ENCODE peak calls at places on chromosomes 11 and 22, in six cellular contexts. E is AG04449, T is neural progenitor cell, L is tibial nerve, P is foreskin fibroblast, J is BJ. O is an unnamed sample.

GRCh38 chr22:47854680-47855079 is 1092.2 kb downstream of the TBC1D22A start:
- DNase-seq in E (no peak), T (no peak), L (no peak), P (no peak), J (no peak), O (no peak)

GRCh38 chr11:27697679-27698275 is 2.5 kb downstream of the BDNF start:
- DNase-seq in E (no peak), T (no peak), L (no peak), P (no peak), J (no peak), O (no peak)

GRCh38 chr11:14232652-14233051 is 126.3 kb downstream of the RRAS2 start:
- DNase-seq in E (no peak), T (peak; percentile 39), L (no peak), P (no peak), J (no peak), O (no peak)

GRCh38 chr22:37951305-37951704 is 2.1 kb downstream of the C22orf23 start:
- DNase-seq in E (no peak), T (peak; percentile 63), L (no peak), P (peak; percentile 51), J (no peak), O (no peak)

GRCh38 chr11:119509969-119510401 is 87.0 kb upstream of the THY1 start:
- DNase-seq in E (peak; percentile 54), T (no peak), L (no peak), P (peak; percentile 89), J (peak; percentile 46), O (peak; percentile 46)

GRCh38 chr11:43937434-43938411 is 4.7 kb upstream of the C11orf96 start:
- DNase-seq in E (peak; percentile 59), T (no peak), L (no peak), P (peak; percentile 81), J (no peak), O (peak; percentile 39)

GRCh38 chr11:96481204-96481603 is 91.4 kb downstream of the JRKL start:
- DNase-seq in E (no peak), T (no peak), L (no peak), P (no peak), J (no peak), O (no peak)

GRCh38 chr22:49400866-49401598 is 426.6 kb downstream of the BRD1 start:
- DNase-seq in E (no peak), T (no peak), L (no peak), P (no peak), J (no peak), O (no peak)

GRCh38 chr11:70034740-70035365 is 43.3 kb upstream of the ANO1 start:
- DNase-seq in E (no peak), T (no peak), L (no peak), P (no peak), J (no peak), O (no peak)

GRCh38 chr11:14259186-14259784 is 99.7 kb downstream of the RRAS2 start:
- DNase-seq in E (no peak), T (no peak), L (no peak), P (no peak), J (no peak), O (no peak)

GRCh38 chr11:59668188-59668949 is 468 bp downstream of the PATL1 start:
- DNase-seq in E (no peak), T (peak; percentile 94), L (peak; percentile 38), P (peak; percentile 63), J (no peak), O (no peak)

GRCh38 chr11:123197711-123198110 is 2.7 kb upstream of the CLMP start:
- DNase-seq in E (no peak), T (no peak), L (no peak), P (peak; percentile 95), J (peak; percentile 87), O (no peak)

GRCh38 chr11:123251656-123252344 is 56.8 kb upstream of the CLMP start:
- DNase-seq in E (no peak), T (no peak), L (peak; percentile 46), P (peak; percentile 84), J (no peak), O (no peak)

GRCh38 chr11:58788355-58789023 is 56.0 kb downstream of the GLYATL2 start:
- DNase-seq in E (no peak), T (peak; percentile 57), L (no peak), P (peak; percentile 54), J (no peak), O (peak; percentile 75)

GRCh38 chr22:27173530-27173929 is 516.1 kb downstream of the MIAT start:
- DNase-seq in E (no peak), T (no peak), L (no peak), P (no peak), J (no peak), O (no peak)

GRCh38 chr11:554824-555499 is 5.6 kb downstream of the LMNTD2 start:
- DNase-seq in E (no peak), T (peak; percentile 95), L (no peak), P (peak; percentile 71), J (no peak), O (no peak)

GRCh38 chr11:71581826-71582225 is 849 bp downstream of the KRTAP5-11 start:
- DNase-seq in E (no peak), T (no peak), L (no peak), P (no peak), J (no peak), O (no peak)

GRCh38 chr11:126991596-126991995 is 9.0 kb downstream of the KIRREL3 start:
- DNase-seq in E (no peak), T (no peak), L (no peak), P (peak; percentile 50), J (no peak), O (peak; percentile 52)

GRCh38 chr11:45169310-45170072 is 23.1 kb downstream of the PRDM11 start:
- DNase-seq in E (no peak), T (no peak), L (no peak), P (no peak), J (no peak), O (peak; percentile 18)

GRCh38 chr11:9015677-9016076 is 11.9 kb upstream of the NRIP3 start:
- DNase-seq in E (peak; percentile 5), T (peak; percentile 89), L (peak; percentile 61), P (peak; percentile 82), J (no peak), O (peak; percentile 46)

GRCh38 chr11:40252236-40252635 is 1207.2 kb downstream of the LRRC4C start:
- DNase-seq in E (no peak), T (no peak), L (no peak), P (no peak), J (no peak), O (no peak)

GRCh38 chr11:114026355-114026754 is 33.2 kb upstream of the ZBTB16 start:
- DNase-seq in E (no peak), T (peak; percentile 66), L (no peak), P (no peak), J (no peak), O (no peak)
- TF ChIP-seq CTCF in E (no peak), T (peak; percentile 48), L (no peak), P (no peak), J (no peak), O (peak; percentile 47)

DNA sequence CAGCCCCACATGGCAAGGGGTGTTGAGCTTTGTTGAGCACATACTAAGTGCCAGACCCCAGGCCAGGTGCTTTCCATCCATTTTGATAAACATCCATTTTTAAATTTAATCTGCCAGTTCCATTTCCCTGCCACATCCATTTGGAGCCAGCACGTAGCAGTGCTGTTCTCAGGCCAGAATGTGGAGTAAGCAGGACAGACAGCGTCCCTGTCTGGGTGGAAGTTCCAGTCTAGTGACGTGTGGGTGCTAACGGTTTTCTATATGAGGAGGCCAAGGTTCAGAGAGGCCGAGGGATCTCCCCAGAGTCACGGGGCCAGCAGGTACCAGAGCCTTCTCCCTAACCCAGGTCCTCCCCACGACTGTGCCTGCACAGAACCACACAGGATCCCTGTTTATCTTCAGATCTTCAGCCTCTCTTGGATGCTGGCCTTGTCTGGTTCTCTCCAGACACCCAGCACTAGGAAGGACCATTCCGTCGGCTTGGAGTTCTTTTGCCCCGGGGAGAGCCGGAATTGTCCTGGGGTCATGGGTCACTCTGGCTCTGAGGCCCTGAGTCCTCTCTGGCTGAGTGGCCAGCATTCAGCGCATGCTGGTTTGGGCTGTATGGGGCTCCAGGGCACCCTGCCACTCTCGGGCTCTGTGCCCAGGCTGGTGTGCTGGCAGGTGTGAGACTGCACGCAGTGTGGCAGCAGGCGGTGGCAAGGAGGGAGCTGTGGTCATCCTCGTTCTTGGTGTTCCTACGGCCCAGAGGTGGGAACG is 63.6 kb upstream of the PPARA start:
- DNase-seq in E (no peak), T (no peak), L (no peak), P (peak; percentile 76), J (no peak), O (no peak)
- H3K4me3 ChIP-seq in E (no peak overlapping the region), T (no peak overlapping the region), L (peak overlapping the region; percentile 32), P (peak overlapping the region; percentile 68), J (peak overlapping the region; percentile 26), O (peak overlapping the region; percentile 36)

DNA sequence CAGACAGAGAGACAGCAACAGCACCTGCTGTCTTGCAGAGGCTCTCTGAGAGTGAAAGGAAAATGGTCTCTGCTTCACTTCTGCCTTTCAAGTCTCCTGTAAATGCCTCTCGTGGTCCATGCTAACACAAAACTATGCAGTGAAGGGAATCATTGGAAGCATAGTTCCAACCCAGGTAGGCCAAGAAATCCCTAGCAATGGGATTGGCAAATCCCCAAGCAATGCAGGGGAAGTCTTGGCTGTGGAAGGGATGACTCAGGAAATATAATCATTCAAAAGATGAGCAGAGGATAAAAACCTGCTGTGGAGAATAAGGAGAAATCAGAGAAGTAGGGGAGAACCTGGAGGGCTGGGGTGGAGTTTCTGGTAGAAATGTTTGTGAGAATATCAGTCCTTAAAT is 216.1 kb upstream of the ZBED5 start:
- DNase-seq in E (no peak), T (no peak), L (no peak), P (no peak), J (no peak), O (no peak)
- TF ChIP-seq CTCF in E (no peak), T (no peak), L (no peak), P (no peak), J (no peak), O (no peak)

GRCh38 chr11:113296016-113296415 is 18.4 kb upstream of the TTC12 start:
- DNase-seq in E (no peak), T (no peak), L (no peak), P (no peak), J (no peak), O (no peak)
- H3K4me3 ChIP-seq in E (no peak overlapping the region), T (no peak overlapping the region), L (no peak overlapping the region), P (no peak overlapping the region), J (no peak overlapping the region), O (no peak overlapping the region)

GRCh38 chr11:34890089-34890488 is 26.1 kb downstream of the APIP start:
- DNase-seq in E (no peak), T (no peak), L (no peak), P (peak; percentile 46), J (no peak), O (no peak)
- TF ChIP-seq CTCF in E (peak; percentile 0), T (peak; percentile 44), L (peak; percentile 9), P (peak; percentile 6), J (peak; percentile 16), O (no peak)

GRCh38 chr11:65892661-65893317 is 2.3 kb downstream of the CCDC85B start:
- DNase-seq in E (no peak), T (no peak), L (no peak), P (peak; percentile 51), J (no peak), O (no peak)
- H3K4me3 ChIP-seq in E (peak overlapping the region; percentile 73), T (no peak overlapping the region), L (no peak overlapping the region), P (peak overlapping the region; percentile 74), J (peak overlapping the region; percentile 75), O (no peak overlapping the region)

GRCh38 chr11:75347781-75348613 is 3.5 kb downstream of the ARRB1 start:
- DNase-seq in E (peak; percentile 86), T (no peak), L (no peak), P (peak; percentile 96), J (peak; percentile 83), O (no peak)
- TF ChIP-seq CTCF in E (no peak), T (no peak), L (no peak), P (no peak), J (no peak), O (no peak)

O was measured in epithelial cell of proximal tubule.